ENCODE peak calls at places on chromosome 7, in nine cellular contexts. One of them, this sample, is unnamed.

GRCh38 chr7:157516911-157517781 is 180.3 kb downstream of the DNAJB6 start:
- DNase-seq in AG09319: no peak
- DNase-seq in thyroid gland: no peak
- DNase-seq in fibroblast of the aortic adventitia: no peak
- DNase-seq in GM04504: no peak
- DNase-seq in cardiac septum: no peak
- DNase-seq in GM13976: no peak
- DNase-seq in fibroblast of pulmonary artery: no peak
- DNase-seq in NCI-H2029: no peak
- DNase-seq in this sample: no peak

GRCh38 chr7:156080046-156080445 is 267.8 kb upstream of the SHH start:
- DNase-seq in GM04504: no peak
- DNase-seq in NCI-H2029: no peak
- DNase-seq in GM13976: no peak
- DNase-seq in fibroblast of pulmonary artery: no peak
- DNase-seq in cardiac septum: no peak
- DNase-seq in AG09319: no peak
- DNase-seq in thyroid gland: no peak
- DNase-seq in fibroblast of the aortic adventitia: no peak
- DNase-seq in this sample: no peak

GRCh38 chr7:114622189-114622588 is 207.6 kb downstream of the FOXP2 start:
- DNase-seq in cardiac septum: no peak
- DNase-seq in fibroblast of the aortic adventitia: no peak
- DNase-seq in AG09319: no peak
- DNase-seq in GM13976: no peak
- DNase-seq in fibroblast of pulmonary artery: no peak
- DNase-seq in NCI-H2029: no peak
- DNase-seq in thyroid gland: no peak
- DNase-seq in GM04504: no peak
- DNase-seq in this sample: no peak

GRCh38 chr7:141354251-141354650 is 197.0 kb upstream of the AGK start:
- DNase-seq in fibroblast of pulmonary artery: peak
- DNase-seq in cardiac septum: no peak
- DNase-seq in GM13976: no peak
- DNase-seq in fibroblast of the aortic adventitia: peak
- DNase-seq in GM04504: no peak
- DNase-seq in thyroid gland: no peak
- DNase-seq in NCI-H2029: no peak
- DNase-seq in AG09319: no peak
- DNase-seq in this sample: no peak

GRCh38 chr7:152617056-152617455 is 58.9 kb downstream of the XRCC2 start:
- DNase-seq in GM13976: no peak
- DNase-seq in NCI-H2029: no peak
- DNase-seq in GM04504: no peak
- DNase-seq in cardiac septum: no peak
- DNase-seq in fibroblast of the aortic adventitia: no peak
- DNase-seq in AG09319: no peak
- DNase-seq in fibroblast of pulmonary artery: peak
- DNase-seq in thyroid gland: no peak
- DNase-seq in this sample: no peak

GRCh38 chr7:95317546-95317945 is 6.8 kb downstream of the PON1 start:
- DNase-seq in thyroid gland: no peak
- DNase-seq in AG09319: no peak
- DNase-seq in GM04504: no peak
- DNase-seq in GM13976: no peak
- DNase-seq in cardiac septum: no peak
- DNase-seq in fibroblast of pulmonary artery: peak
- DNase-seq in NCI-H2029: no peak
- DNase-seq in fibroblast of the aortic adventitia: no peak
- DNase-seq in this sample: no peak

GRCh38 chr7:128160296-128160695 is 80.8 kb upstream of the LEP start:
- DNase-seq in GM04504: no peak
- DNase-seq in thyroid gland: no peak
- DNase-seq in NCI-H2029: no peak
- DNase-seq in fibroblast of pulmonary artery: no peak
- DNase-seq in cardiac septum: no peak
- DNase-seq in GM13976: no peak
- DNase-seq in AG09319: no peak
- DNase-seq in fibroblast of the aortic adventitia: no peak
- DNase-seq in this sample: no peak

GRCh38 chr7:91263359-91264082 is 712 bp upstream of the FZD1 start:
- DNase-seq in NCI-H2029: no peak
- DNase-seq in fibroblast of the aortic adventitia: no peak
- DNase-seq in cardiac septum: no peak
- DNase-seq in thyroid gland: peak
- DNase-seq in fibroblast of pulmonary artery: no peak
- DNase-seq in AG09319: no peak
- DNase-seq in GM13976: peak
- DNase-seq in GM04504: no peak
- DNase-seq in this sample: peak

GRCh38 chr7:154862153-154862791 is 140.7 kb downstream of the PAXIP1 start:
- DNase-seq in fibroblast of pulmonary artery: no peak
- DNase-seq in thyroid gland: peak
- DNase-seq in fibroblast of the aortic adventitia: no peak
- DNase-seq in AG09319: no peak
- DNase-seq in NCI-H2029: peak
- DNase-seq in GM04504: no peak
- DNase-seq in GM13976: peak
- DNase-seq in cardiac septum: peak
- DNase-seq in this sample: no peak

GRCh38 chr7:2379821-2380450 is 23.5 kb upstream of the CHST12 start:
- DNase-seq in cardiac septum: no peak
- DNase-seq in fibroblast of pulmonary artery: no peak
- DNase-seq in GM13976: no peak
- DNase-seq in GM04504: no peak
- DNase-seq in fibroblast of the aortic adventitia: no peak
- DNase-seq in thyroid gland: no peak
- DNase-seq in AG09319: no peak
- DNase-seq in NCI-H2029: no peak
- DNase-seq in this sample: no peak